ENCODE peak calls at places on chromosomes 5 and 9, in nine cellular contexts. One of them, this sample, is unnamed.

GRCh38 chr9:10613413-10613812 is 611 bp upstream of the PTPRD start:
- DNase-seq in activated gamma-delta T cell treated with anti-CD3 and anti-CD28 coated beads, Interleukin-2, amount 50 U/mL, for 16 hours: no peak
- DNase-seq in cardiac muscle cell: no peak
- DNase-seq in naive thymus-derived CD4-positive, alpha-beta T cell: no peak
- DNase-seq in NCI-H1092 treated with DMSO at 0.1 percent for 48 hours: peak; percentile 82
- DNase-seq in B cell: no peak
- DNase-seq in stimulated activated CD8-positive, alpha-beta memory T cell treated with anti-CD3 and anti-CD28 coated beads, Interleukin-12 subunit alpha, Interleukin-12 subunit beta, amount 100 ng/mL, for 4 hours: no peak
- DNase-seq in stimulated activated CD4-positive, alpha-beta T cell treated with anti-CD3 and anti-CD28 coated beads, Interleukin-12 subunit alpha, Interleukin-12 subunit beta, amount 100 ng/mL, for 48 hours: no peak
- DNase-seq in choroid plexus epithelial cell: no peak
- DNase-seq in this sample: no peak

GRCh38 chr9:121345070-121345469 is 25.0 kb downstream of the STOM start:
- DNase-seq in activated gamma-delta T cell treated with anti-CD3 and anti-CD28 coated beads, Interleukin-2, amount 50 U/mL, for 16 hours: no peak
- DNase-seq in cardiac muscle cell: no peak
- DNase-seq in naive thymus-derived CD4-positive, alpha-beta T cell: no peak
- DNase-seq in NCI-H1092 treated with DMSO at 0.1 percent for 48 hours: no peak
- DNase-seq in B cell: no peak
- DNase-seq in stimulated activated CD8-positive, alpha-beta memory T cell treated with anti-CD3 and anti-CD28 coated beads, Interleukin-12 subunit alpha, Interleukin-12 subunit beta, amount 100 ng/mL, for 4 hours: no peak
- DNase-seq in stimulated activated CD4-positive, alpha-beta T cell treated with anti-CD3 and anti-CD28 coated beads, Interleukin-12 subunit alpha, Interleukin-12 subunit beta, amount 100 ng/mL, for 48 hours: no peak
- DNase-seq in choroid plexus epithelial cell: no peak
- DNase-seq in this sample: no peak

GRCh38 chr5:59607126-59607807 is 286.3 kb downstream of the PDE4D start:
- DNase-seq in activated gamma-delta T cell treated with anti-CD3 and anti-CD28 coated beads, Interleukin-2, amount 50 U/mL, for 16 hours: no peak
- DNase-seq in cardiac muscle cell: peak; percentile 12
- DNase-seq in naive thymus-derived CD4-positive, alpha-beta T cell: no peak
- DNase-seq in NCI-H1092 treated with DMSO at 0.1 percent for 48 hours: peak; percentile 34
- DNase-seq in B cell: no peak
- DNase-seq in stimulated activated CD8-positive, alpha-beta memory T cell treated with anti-CD3 and anti-CD28 coated beads, Interleukin-12 subunit alpha, Interleukin-12 subunit beta, amount 100 ng/mL, for 4 hours: no peak
- DNase-seq in stimulated activated CD4-positive, alpha-beta T cell treated with anti-CD3 and anti-CD28 coated beads, Interleukin-12 subunit alpha, Interleukin-12 subunit beta, amount 100 ng/mL, for 48 hours: no peak
- DNase-seq in choroid plexus epithelial cell: peak; percentile 21
- DNase-seq in this sample: no peak

GRCh38 chr5:56467176-56467717 is 234.1 kb upstream of the ANKRD55 start:
- DNase-seq in activated gamma-delta T cell treated with anti-CD3 and anti-CD28 coated beads, Interleukin-2, amount 50 U/mL, for 16 hours: no peak
- DNase-seq in cardiac muscle cell: no peak
- DNase-seq in naive thymus-derived CD4-positive, alpha-beta T cell: no peak
- DNase-seq in NCI-H1092 treated with DMSO at 0.1 percent for 48 hours: no peak
- DNase-seq in B cell: no peak
- DNase-seq in stimulated activated CD8-positive, alpha-beta memory T cell treated with anti-CD3 and anti-CD28 coated beads, Interleukin-12 subunit alpha, Interleukin-12 subunit beta, amount 100 ng/mL, for 4 hours: no peak
- DNase-seq in stimulated activated CD4-positive, alpha-beta T cell treated with anti-CD3 and anti-CD28 coated beads, Interleukin-12 subunit alpha, Interleukin-12 subunit beta, amount 100 ng/mL, for 48 hours: no peak
- DNase-seq in choroid plexus epithelial cell: no peak
- DNase-seq in this sample: no peak

GRCh38 chr9:108191065-108191464 is 664.7 kb downstream of the ACTL7B start:
- DNase-seq in activated gamma-delta T cell treated with anti-CD3 and anti-CD28 coated beads, Interleukin-2, amount 50 U/mL, for 16 hours: no peak
- DNase-seq in cardiac muscle cell: no peak
- DNase-seq in naive thymus-derived CD4-positive, alpha-beta T cell: no peak
- DNase-seq in NCI-H1092 treated with DMSO at 0.1 percent for 48 hours: no peak
- DNase-seq in B cell: no peak
- DNase-seq in stimulated activated CD8-positive, alpha-beta memory T cell treated with anti-CD3 and anti-CD28 coated beads, Interleukin-12 subunit alpha, Interleukin-12 subunit beta, amount 100 ng/mL, for 4 hours: no peak
- DNase-seq in stimulated activated CD4-positive, alpha-beta T cell treated with anti-CD3 and anti-CD28 coated beads, Interleukin-12 subunit alpha, Interleukin-12 subunit beta, amount 100 ng/mL, for 48 hours: no peak
- DNase-seq in choroid plexus epithelial cell: no peak
- DNase-seq in this sample: peak; percentile 13

GRCh38 chr5:138179277-138179857 is 455 bp downstream of the KIF20A start:
- DNase-seq in activated gamma-delta T cell treated with anti-CD3 and anti-CD28 coated beads, Interleukin-2, amount 50 U/mL, for 16 hours: no peak
- DNase-seq in cardiac muscle cell: no peak
- DNase-seq in naive thymus-derived CD4-positive, alpha-beta T cell: no peak
- DNase-seq in NCI-H1092 treated with DMSO at 0.1 percent for 48 hours: no peak
- DNase-seq in B cell: no peak
- DNase-seq in stimulated activated CD8-positive, alpha-beta memory T cell treated with anti-CD3 and anti-CD28 coated beads, Interleukin-12 subunit alpha, Interleukin-12 subunit beta, amount 100 ng/mL, for 4 hours: no peak
- DNase-seq in stimulated activated CD4-positive, alpha-beta T cell treated with anti-CD3 and anti-CD28 coated beads, Interleukin-12 subunit alpha, Interleukin-12 subunit beta, amount 100 ng/mL, for 48 hours: no peak
- DNase-seq in choroid plexus epithelial cell: no peak
- DNase-seq in this sample: peak; percentile 8

GRCh38 chr9:94865599-94866456 is 139.3 kb downstream of the AOPEP start:
- DNase-seq in activated gamma-delta T cell treated with anti-CD3 and anti-CD28 coated beads, Interleukin-2, amount 50 U/mL, for 16 hours: no peak
- DNase-seq in cardiac muscle cell: no peak
- DNase-seq in naive thymus-derived CD4-positive, alpha-beta T cell: no peak
- DNase-seq in NCI-H1092 treated with DMSO at 0.1 percent for 48 hours: peak; percentile 94
- DNase-seq in B cell: no peak
- DNase-seq in stimulated activated CD8-positive, alpha-beta memory T cell treated with anti-CD3 and anti-CD28 coated beads, Interleukin-12 subunit alpha, Interleukin-12 subunit beta, amount 100 ng/mL, for 4 hours: no peak
- DNase-seq in stimulated activated CD4-positive, alpha-beta T cell treated with anti-CD3 and anti-CD28 coated beads, Interleukin-12 subunit alpha, Interleukin-12 subunit beta, amount 100 ng/mL, for 48 hours: no peak
- DNase-seq in choroid plexus epithelial cell: peak; percentile 72
- DNase-seq in this sample: no peak

GRCh38 chr9:132023409-132024180 is 56.1 kb downstream of the MED27 start:
- DNase-seq in activated gamma-delta T cell treated with anti-CD3 and anti-CD28 coated beads, Interleukin-2, amount 50 U/mL, for 16 hours: no peak
- DNase-seq in cardiac muscle cell: no peak
- DNase-seq in naive thymus-derived CD4-positive, alpha-beta T cell: no peak
- DNase-seq in NCI-H1092 treated with DMSO at 0.1 percent for 48 hours: peak; percentile 85
- DNase-seq in B cell: no peak
- DNase-seq in stimulated activated CD8-positive, alpha-beta memory T cell treated with anti-CD3 and anti-CD28 coated beads, Interleukin-12 subunit alpha, Interleukin-12 subunit beta, amount 100 ng/mL, for 4 hours: no peak
- DNase-seq in stimulated activated CD4-positive, alpha-beta T cell treated with anti-CD3 and anti-CD28 coated beads, Interleukin-12 subunit alpha, Interleukin-12 subunit beta, amount 100 ng/mL, for 48 hours: no peak
- DNase-seq in choroid plexus epithelial cell: no peak
- DNase-seq in this sample: no peak

This sample was measured in HL-60.